ENCODE peak calls at places on chromosome 12, in seven cellular contexts. One of them, this sample, is unnamed. For H3K4me1 and H3K9me3, the result is how much of the 10 kb centered on the place peaks cover.

GRCh38 chr12:96828169-96828789 is 78.8 kb upstream of the NEDD1 start:
- DNase-seq in sigmoid colon: no peak
- DNase-seq in neural progenitor cell: no peak
- DNase-seq in HepG2: no peak
- DNase-seq in heart right ventricle: no peak
- DNase-seq in left lung: no peak
- DNase-seq in cardiac muscle cell: no peak
- DNase-seq in this sample: no peak

GRCh38 chr12:49821375-49822287 is 6.6 kb downstream of the NCKAP5L start:
- DNase-seq in sigmoid colon: peak
- DNase-seq in neural progenitor cell: peak
- DNase-seq in HepG2: no peak
- DNase-seq in heart right ventricle: no peak
- DNase-seq in left lung: no peak
- DNase-seq in cardiac muscle cell: no peak
- DNase-seq in this sample: no peak

GRCh38 chr12:13602217-13602616 is 379.2 kb downstream of the GRIN2B start:
- DNase-seq in sigmoid colon: no peak
- DNase-seq in neural progenitor cell: no peak
- DNase-seq in HepG2: no peak
- DNase-seq in heart right ventricle: no peak
- DNase-seq in left lung: no peak
- DNase-seq in cardiac muscle cell: no peak
- DNase-seq in this sample: no peak

GRCh38 chr12:64611430-64612286 is 1.4 kb downstream of the RASSF3 start:
- DNase-seq in sigmoid colon: peak
- DNase-seq in neural progenitor cell: peak
- DNase-seq in HepG2: no peak
- DNase-seq in heart right ventricle: peak
- DNase-seq in left lung: peak
- DNase-seq in cardiac muscle cell: peak
- DNase-seq in this sample: peak

GRCh38 chr12:103677905-103678304 is 90.8 kb downstream of the STAB2 start:
- DNase-seq in sigmoid colon: no peak
- DNase-seq in neural progenitor cell: no peak
- DNase-seq in HepG2: no peak
- DNase-seq in heart right ventricle: no peak
- DNase-seq in left lung: no peak
- DNase-seq in cardiac muscle cell: no peak
- DNase-seq in this sample: no peak

GRCh38 chr12:65123435-65124063 is 2.4 kb upstream of the WIF1 start:
- DNase-seq in sigmoid colon: no peak
- DNase-seq in neural progenitor cell: peak
- DNase-seq in HepG2: peak
- DNase-seq in heart right ventricle: no peak
- DNase-seq in left lung: no peak
- DNase-seq in cardiac muscle cell: peak
- DNase-seq in this sample: peak

GRCh38 chr12:93514853-93515252 is 47.5 kb downstream of the MRPL42 start:
- DNase-seq in sigmoid colon: no peak
- DNase-seq in neural progenitor cell: no peak
- DNase-seq in HepG2: no peak
- DNase-seq in heart right ventricle: no peak
- DNase-seq in left lung: no peak
- DNase-seq in cardiac muscle cell: no peak
- DNase-seq in this sample: no peak

GRCh38 chr12:124514996-124515932 is 52.1 kb downstream of the NCOR2 start:
- DNase-seq in sigmoid colon: no peak
- DNase-seq in neural progenitor cell: no peak
- DNase-seq in HepG2: no peak
- DNase-seq in heart right ventricle: no peak
- DNase-seq in left lung: no peak
- DNase-seq in cardiac muscle cell: no peak
- DNase-seq in this sample: no peak

GRCh38 chr12:54016478-54016964 is 7.7 kb downstream of the HOXC8 start:
- DNase-seq in sigmoid colon: no peak
- DNase-seq in neural progenitor cell: no peak
- DNase-seq in HepG2: no peak
- DNase-seq in heart right ventricle: no peak
- DNase-seq in left lung: peak
- DNase-seq in cardiac muscle cell: no peak
- DNase-seq in this sample: peak

GRCh38 chr12:88519802-88520435 is 60.4 kb downstream of the KITLG start:
- DNase-seq in sigmoid colon: no peak
- DNase-seq in neural progenitor cell: no peak
- DNase-seq in HepG2: no peak
- DNase-seq in heart right ventricle: no peak
- DNase-seq in left lung: no peak
- DNase-seq in cardiac muscle cell: peak
- DNase-seq in this sample: no peak

GRCh38 chr12:113056631-113057488 is at the start of gene DTX1:
- DNase-seq in sigmoid colon: no peak
- DNase-seq in neural progenitor cell: peak
- DNase-seq in HepG2: no peak
- DNase-seq in heart right ventricle: peak
- DNase-seq in left lung: peak
- DNase-seq in cardiac muscle cell: peak
- DNase-seq in this sample: no peak

GRCh38 chr12:27549801-27550652 is 26.0 kb downstream of the PPFIBP1 start:
- DNase-seq in sigmoid colon: peak
- DNase-seq in neural progenitor cell: no peak
- DNase-seq in HepG2: peak
- DNase-seq in heart right ventricle: peak
- DNase-seq in left lung: no peak
- DNase-seq in cardiac muscle cell: peak
- DNase-seq in this sample: peak

GRCh38 chr12:39628836-39629235 is 9.2 kb upstream of the ABCD2 start:
- DNase-seq in sigmoid colon: no peak
- DNase-seq in neural progenitor cell: no peak
- DNase-seq in HepG2: no peak
- DNase-seq in heart right ventricle: no peak
- DNase-seq in left lung: no peak
- DNase-seq in cardiac muscle cell: no peak
- DNase-seq in this sample: peak

GRCh38 chr12:24759155-24759554 is 189.7 kb downstream of the BCAT1 start:
- DNase-seq in sigmoid colon: no peak
- DNase-seq in neural progenitor cell: no peak
- DNase-seq in HepG2: peak
- DNase-seq in heart right ventricle: no peak
- DNase-seq in left lung: no peak
- DNase-seq in cardiac muscle cell: no peak
- DNase-seq in this sample: no peak

GRCh38 chr12:94147991-94148840 is at the start of gene PLXNC1:
- DNase-seq in sigmoid colon: no peak
- DNase-seq in neural progenitor cell: peak
- DNase-seq in HepG2: no peak
- DNase-seq in heart right ventricle: peak
- DNase-seq in left lung: peak
- DNase-seq in cardiac muscle cell: peak
- DNase-seq in this sample: peak

GRCh38 chr12:120132437-120132836 is 15.9 kb upstream of the RAB35 start:
- DNase-seq in sigmoid colon: no peak
- DNase-seq in neural progenitor cell: no peak
- DNase-seq in HepG2: no peak
- DNase-seq in heart right ventricle: no peak
- DNase-seq in left lung: no peak
- DNase-seq in cardiac muscle cell: no peak
- DNase-seq in this sample: no peak

GRCh38 chr12:57821474-57822214 is 3.1 kb upstream of the AVIL start:
- DNase-seq in sigmoid colon: no peak
- DNase-seq in neural progenitor cell: no peak
- DNase-seq in HepG2: no peak
- DNase-seq in heart right ventricle: no peak
- DNase-seq in left lung: no peak
- DNase-seq in cardiac muscle cell: no peak
- DNase-seq in this sample: no peak

GRCh38 chr12:51218607-51219161 is 822 bp upstream of the POU6F1 start:
- DNase-seq in sigmoid colon: no peak
- DNase-seq in neural progenitor cell: peak
- DNase-seq in HepG2: peak
- DNase-seq in heart right ventricle: no peak
- DNase-seq in left lung: no peak
- DNase-seq in cardiac muscle cell: peak
- DNase-seq in this sample: peak

GRCh38 chr12:13981296-13981962 is at the start of gene GRIN2B:
- DNase-seq in sigmoid colon: no peak
- DNase-seq in neural progenitor cell: peak
- DNase-seq in HepG2: no peak
- DNase-seq in heart right ventricle: no peak
- DNase-seq in left lung: peak
- DNase-seq in cardiac muscle cell: peak
- DNase-seq in this sample: no peak

GRCh38 chr12:44148936-44149335 is 313.1 kb downstream of the TMEM117 start:
- DNase-seq in sigmoid colon: no peak
- DNase-seq in neural progenitor cell: no peak
- DNase-seq in HepG2: no peak
- DNase-seq in heart right ventricle: no peak
- DNase-seq in left lung: no peak
- DNase-seq in cardiac muscle cell: no peak
- DNase-seq in this sample: no peak

GRCh38 chr12:18589316-18589715 is 148.5 kb downstream of the PLCZ1 start:
- DNase-seq in sigmoid colon: no peak
- DNase-seq in neural progenitor cell: no peak
- DNase-seq in HepG2: no peak
- DNase-seq in heart right ventricle: no peak
- DNase-seq in left lung: no peak
- DNase-seq in cardiac muscle cell: no peak
- DNase-seq in this sample: no peak

GRCh38 chr12:49365542-49365941 is 1.7 kb upstream of the SPATS2 start:
- DNase-seq in sigmoid colon: no peak
- DNase-seq in neural progenitor cell: no peak
- DNase-seq in HepG2: no peak
- DNase-seq in heart right ventricle: no peak
- DNase-seq in left lung: no peak
- DNase-seq in cardiac muscle cell: no peak
- DNase-seq in this sample: no peak

GRCh38 chr12:49046129-49046895 is 14.3 kb downstream of the KMT2D start:
- DNase-seq in sigmoid colon: peak
- DNase-seq in neural progenitor cell: no peak
- DNase-seq in HepG2: no peak
- DNase-seq in heart right ventricle: no peak
- DNase-seq in left lung: no peak
- DNase-seq in cardiac muscle cell: no peak
- DNase-seq in this sample: no peak

DNA sequence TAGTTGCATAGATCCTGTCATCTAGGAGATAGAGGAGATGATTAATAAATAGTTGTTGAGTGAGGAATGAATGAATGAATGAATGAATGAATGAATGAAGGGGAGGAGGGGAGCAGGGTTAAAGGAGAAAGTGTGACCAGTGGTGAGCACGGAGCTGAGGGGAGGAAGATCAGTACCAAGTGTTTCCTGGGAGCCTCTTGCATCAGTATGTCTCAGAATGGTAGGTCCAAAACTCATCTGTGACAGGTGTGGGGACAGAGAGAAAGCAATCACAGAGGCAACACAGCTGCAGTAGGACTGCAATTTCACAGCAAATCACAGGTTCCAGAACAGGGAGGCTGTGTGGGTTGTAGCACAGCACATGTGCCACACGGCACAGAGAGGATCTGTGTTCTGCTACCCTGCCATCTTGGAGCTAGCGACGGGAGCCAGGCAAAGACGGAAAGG is 14.5 kb upstream of the TNFRSF1A start:
- DNase-seq in sigmoid colon: no peak
- DNase-seq in neural progenitor cell: no peak
- DNase-seq in HepG2: no peak
- DNase-seq in heart right ventricle: no peak
- DNase-seq in left lung: no peak
- DNase-seq in cardiac muscle cell: no peak
- DNase-seq in this sample: no peak
- H3K4me1 ChIP-seq in sigmoid colon: under half
- H3K4me1 ChIP-seq in neural progenitor cell: under half
- H3K4me1 ChIP-seq in HepG2: half or more
- H3K4me1 ChIP-seq in heart right ventricle: under half
- H3K4me1 ChIP-seq in left lung: half or more
- H3K4me1 ChIP-seq in cardiac muscle cell: under half
- H3K4me1 ChIP-seq in this sample: under half

DNA sequence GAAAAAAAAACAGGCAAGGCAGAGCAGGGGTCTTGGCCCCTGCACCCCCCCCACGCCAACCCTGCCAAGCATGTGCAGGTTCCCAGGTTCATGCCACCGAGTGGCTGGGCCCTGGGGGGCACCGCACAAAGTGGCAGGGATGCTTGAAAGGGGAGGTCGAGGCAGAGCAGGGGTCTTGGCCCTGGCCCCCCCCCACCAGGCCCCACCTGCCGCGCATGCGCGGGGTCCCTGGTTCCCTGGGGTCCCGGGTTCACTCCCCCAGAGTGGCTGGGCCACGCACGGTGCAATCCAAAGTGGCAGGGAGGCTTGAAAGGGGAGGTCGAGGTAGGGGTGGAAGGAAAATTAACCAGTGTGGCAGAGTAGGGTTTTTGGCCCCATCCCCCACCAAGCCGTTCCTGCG is 312.2 kb downstream of the ALG10 start:
- DNase-seq in sigmoid colon: no peak
- DNase-seq in neural progenitor cell: no peak
- DNase-seq in HepG2: no peak
- DNase-seq in heart right ventricle: no peak
- DNase-seq in left lung: no peak
- DNase-seq in cardiac muscle cell: no peak
- DNase-seq in this sample: no peak
- H3K9me3 ChIP-seq in sigmoid colon: under half
- H3K9me3 ChIP-seq in neural progenitor cell: under half
- H3K9me3 ChIP-seq in HepG2: under half
- H3K9me3 ChIP-seq in heart right ventricle: under half
- H3K9me3 ChIP-seq in left lung: under half
- H3K9me3 ChIP-seq in cardiac muscle cell: under half
- H3K9me3 ChIP-seq in this sample: under half

DNA sequence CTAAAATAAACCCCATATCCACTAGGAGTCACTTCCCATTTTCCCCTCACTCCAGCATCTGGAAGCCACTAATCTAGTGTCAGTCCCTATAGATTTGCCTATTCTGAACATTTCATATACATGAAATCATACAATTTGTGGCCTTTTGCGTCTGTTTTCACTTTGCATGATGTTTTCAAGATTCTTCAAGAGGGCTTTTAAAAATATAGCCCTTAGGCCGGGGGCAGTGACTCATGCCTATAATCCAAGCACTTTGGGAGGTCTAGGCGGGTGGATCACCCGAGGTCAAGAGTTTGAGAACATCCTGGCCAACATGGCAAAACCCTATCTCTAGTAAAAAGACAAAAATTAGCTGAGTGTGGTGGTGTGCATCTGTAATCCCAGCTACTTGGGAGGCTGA is 104.7 kb downstream of the VEZT start:
- DNase-seq in sigmoid colon: no peak
- DNase-seq in neural progenitor cell: no peak
- DNase-seq in HepG2: no peak
- DNase-seq in heart right ventricle: no peak
- DNase-seq in left lung: no peak
- DNase-seq in cardiac muscle cell: no peak
- DNase-seq in this sample: no peak
- H3K4me1 ChIP-seq in sigmoid colon: under half
- H3K4me1 ChIP-seq in neural progenitor cell: under half
- H3K4me1 ChIP-seq in HepG2: under half
- H3K4me1 ChIP-seq in heart right ventricle: under half
- H3K4me1 ChIP-seq in left lung: under half
- H3K4me1 ChIP-seq in cardiac muscle cell: under half
- H3K4me1 ChIP-seq in this sample: under half

DNA sequence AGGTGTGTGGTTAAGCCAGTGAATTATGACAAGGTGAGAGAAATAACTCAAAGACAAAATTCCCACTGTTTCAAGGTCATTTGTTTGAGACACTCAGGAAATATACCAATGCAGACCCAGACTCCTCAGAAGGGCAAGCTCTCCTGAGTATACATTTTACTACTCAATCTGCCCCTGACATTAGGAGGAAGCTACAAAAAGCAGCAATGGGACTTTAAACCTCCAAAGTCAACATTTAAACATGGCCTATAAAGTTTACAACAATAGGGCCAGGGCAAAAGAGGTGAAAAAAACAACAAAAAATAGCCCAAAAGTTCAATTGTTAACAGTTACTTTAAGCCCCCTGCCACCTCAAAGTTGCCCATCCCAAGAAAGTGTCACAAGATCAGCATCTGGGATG is 19.5 kb upstream of the PEX5 start:
- DNase-seq in sigmoid colon: no peak
- DNase-seq in neural progenitor cell: no peak
- DNase-seq in HepG2: no peak
- DNase-seq in heart right ventricle: no peak
- DNase-seq in left lung: no peak
- DNase-seq in cardiac muscle cell: no peak
- DNase-seq in this sample: no peak
- H3K9me3 ChIP-seq in sigmoid colon: under half
- H3K9me3 ChIP-seq in neural progenitor cell: under half
- H3K9me3 ChIP-seq in HepG2: half or more
- H3K9me3 ChIP-seq in heart right ventricle: under half
- H3K9me3 ChIP-seq in left lung: under half
- H3K9me3 ChIP-seq in cardiac muscle cell: under half
- H3K9me3 ChIP-seq in this sample: under half